ENCODE peak calls at places on chromosomes 11 and 22, in seven cellular contexts. C is Karpas-422, J is A549, Y is NCI-H460, I is WERI-Rb-1, Z is upper lobe of right lung, M is SHP77. Q is an unnamed sample.

GRCh38 chr11:7589861-7590260 is 76.1 kb downstream of the PPFIBP2 start:
- DNase-seq in J (no peak), Z (no peak), Y (no peak), M (no peak), C (no peak), I (no peak), Q (no peak)

GRCh38 chr11:94477644-94478043 is 16.0 kb downstream of the MRE11 start:
- DNase-seq in I (peak), Y (no peak), J (no peak), M (no peak), Z (no peak), C (no peak), Q (no peak)

GRCh38 chr11:27619936-27620335 is 80.3 kb downstream of the BDNF start:
- DNase-seq in I (no peak), J (no peak), Z (no peak), C (no peak), Y (no peak), M (no peak), Q (no peak)

GRCh38 chr11:76764941-76765340 is 18.2 kb upstream of the TSKU start:
- DNase-seq in Y (no peak), J (no peak), M (no peak), I (no peak), Z (no peak), C (no peak), Q (no peak)

GRCh38 chr22:46064236-46064965 is 85.9 kb upstream of the PPARA start:
- DNase-seq in M (no peak), J (no peak), Z (peak), Y (no peak), C (no peak), I (no peak), Q (peak)

GRCh38 chr11:1771700-1772099 is 8.0 kb upstream of the CTSD start:
- DNase-seq in C (no peak), M (no peak), Y (peak), I (no peak), Z (peak), J (peak), Q (no peak)

GRCh38 chr11:114846040-114846791 is 167.9 kb downstream of the NXPE2 start:
- DNase-seq in Y (no peak), C (peak), Z (no peak), I (peak), J (peak), M (peak), Q (no peak)

GRCh38 chr22:47091241-47091691 is 328.8 kb downstream of the TBC1D22A start:
- DNase-seq in Y (no peak), J (no peak), M (no peak), Z (no peak), C (no peak), I (no peak), Q (no peak)

GRCh38 chr11:82547163-82547560 is 186.5 kb downstream of the FAM181B start:
- DNase-seq in Y (no peak), M (peak), J (no peak), Z (no peak), C (no peak), I (no peak), Q (no peak)

GRCh38 chr11:69460540-69461257 is 20.8 kb upstream of the LINC01488 start:
- DNase-seq in M (no peak), Z (no peak), C (no peak), Y (no peak), I (no peak), J (peak), Q (no peak)

GRCh38 chr11:33478111-33478573 is 221.0 kb downstream of the HIPK3 start:
- DNase-seq in J (no peak), Z (no peak), Y (no peak), I (peak), M (peak), C (no peak), Q (no peak)

GRCh38 chr11:61162092-61162935 is 1.1 kb upstream of the VPS37C start:
- DNase-seq in I (peak), Z (no peak), M (peak), J (peak), C (peak), Y (no peak), Q (no peak)

GRCh38 chr22:40635940-40636379 is 559 bp downstream of the MRTFA start:
- DNase-seq in Y (no peak), C (peak), I (no peak), M (no peak), J (no peak), Z (no peak), Q (no peak)

GRCh38 chr11:11798586-11799438 is 43.0 kb upstream of the USP47 start:
- DNase-seq in J (peak), Y (no peak), M (peak), C (peak), I (peak), Z (peak), Q (peak)

GRCh38 chr11:26493616-26494015 is 78.4 kb downstream of the MUC15 start:
- DNase-seq in C (no peak), Y (no peak), J (no peak), M (no peak), I (no peak), Z (no peak), Q (no peak)

GRCh38 chr11:66564984-66565383 is 3.4 kb downstream of the CTSF start:
- DNase-seq in J (no peak), I (no peak), M (no peak), Y (no peak), Z (no peak), C (no peak), Q (no peak)

GRCh38 chr11:61336171-61336935 is 3.3 kb downstream of the TKFC start:
- DNase-seq in Y (peak), J (peak), M (peak), C (peak), I (peak), Z (peak), Q (peak)